ENCODE peak calls at places on chromosome 12, in four cellular contexts. S is K562, J is HepG2, W is GM12878. G is an unnamed sample.
A peak's percentile ranks its signal among the peaks of the same experiment; 100 is the strongest.

GRCh38 chr12:44159211-44159610 is 323.3 kb downstream of the TMEM117 start:
- DNase-seq in S (no peak), J (peak; percentile 14), W (no peak), G (no peak)

GRCh38 chr12:2229661-2230539 is 177.1 kb downstream of the CACNA1C start:
- DNase-seq in S (peak; percentile 21), J (no peak), W (no peak), G (no peak)

GRCh38 chr12:65868133-65868705 is 43.9 kb downstream of the HMGA2 start:
- DNase-seq in S (no peak), J (no peak), W (no peak), G (no peak)

GRCh38 chr12:93624595-93625294 is 52.3 kb downstream of the SOCS2 start:
- DNase-seq in S (peak; percentile 54), J (peak; percentile 52), W (peak; percentile 63), G (peak; percentile 94)

GRCh38 chr12:88820012-88820411 is 239.7 kb upstream of the KITLG start:
- DNase-seq in S (no peak), J (no peak), W (no peak), G (no peak)

GRCh38 chr12:104498211-104498801 is 41.6 kb downstream of the CHST11 start:
- DNase-seq in S (no peak), J (no peak), W (no peak), G (no peak)

GRCh38 chr12:11855993-11856374 is 206.5 kb downstream of the ETV6 start:
- DNase-seq in S (no peak), J (no peak), W (no peak), G (no peak)

GRCh38 chr12:47068539-47068938 is 10.9 kb upstream of the PCED1B start:
- DNase-seq in S (no peak), J (no peak), W (no peak), G (no peak)

GRCh38 chr12:119006749-119007148 is 25.4 kb downstream of the SRRM4 start:
- DNase-seq in S (no peak), J (no peak), W (no peak), G (no peak)

GRCh38 chr12:12716151-12716844 is 870 bp upstream of the CDKN1B start:
- DNase-seq in S (no peak), J (peak; percentile 63), W (no peak), G (peak; percentile 30)

GRCh38 chr12:83388551-83388950 is 701.8 kb downstream of the TMTC2 start:
- DNase-seq in S (no peak), J (no peak), W (no peak), G (no peak)

GRCh38 chr12:15356831-15357456 is 34.6 kb downstream of the PTPRO start:
- DNase-seq in S (no peak), J (no peak), W (no peak), G (no peak)

GRCh38 chr12:3076730-3077571 is at the start of gene TSPAN9:
- DNase-seq in S (peak; percentile 88), J (peak; percentile 37), W (no peak), G (peak; percentile 74)

GRCh38 chr12:3218846-3219632 is 141.9 kb downstream of the TSPAN9 start:
- DNase-seq in S (no peak), J (no peak), W (no peak), G (no peak)

GRCh38 chr12:12333980-12334709 is 15.9 kb downstream of the MANSC1 start:
- DNase-seq in S (peak; percentile 64), J (peak; percentile 53), W (peak; percentile 19), G (peak; percentile 72)

GRCh38 chr12:42483534-42483857 is 106.0 kb downstream of the PRICKLE1 start:
- DNase-seq in S (peak; percentile 55), J (no peak), W (no peak), G (no peak)

GRCh38 chr12:18141583-18141982 is 51.6 kb upstream of the RERGL start:
- DNase-seq in S (no peak), J (no peak), W (no peak), G (no peak)

GRCh38 chr12:125888921-125889320 is 823.7 kb downstream of the AACS start:
- DNase-seq in S (no peak), J (no peak), W (no peak), G (no peak)

GRCh38 chr12:57135487-57135886 is 7.2 kb downstream of the LRP1 start:
- DNase-seq in S (no peak), J (no peak), W (no peak), G (no peak)

GRCh38 chr12:68102163-68102562 is 57.4 kb downstream of the IFNG start:
- DNase-seq in S (no peak), J (no peak), W (no peak), G (no peak)

GRCh38 chr12:82663893-82664292 is 22.8 kb upstream of the TMTC2 start:
- DNase-seq in S (no peak), J (no peak), W (no peak), G (no peak)

GRCh38 chr12:109389146-109389545 is 41.4 kb downstream of the MYO1H start:
- DNase-seq in S (peak; percentile 82), J (peak; percentile 16), W (no peak), G (peak; percentile 20)

GRCh38 chr12:13817131-13817530 is 164.3 kb downstream of the GRIN2B start:
- DNase-seq in S (no peak), J (no peak), W (no peak), G (peak; percentile 6)

GRCh38 chr12:70609203-70609602 is 28.0 kb downstream of the PTPRB start:
- DNase-seq in S (no peak), J (no peak), W (no peak), G (no peak)

GRCh38 chr12:49388682-49389081 is 21.4 kb downstream of the SPATS2 start:
- DNase-seq in S (no peak), J (no peak), W (no peak), G (no peak)

DNA sequence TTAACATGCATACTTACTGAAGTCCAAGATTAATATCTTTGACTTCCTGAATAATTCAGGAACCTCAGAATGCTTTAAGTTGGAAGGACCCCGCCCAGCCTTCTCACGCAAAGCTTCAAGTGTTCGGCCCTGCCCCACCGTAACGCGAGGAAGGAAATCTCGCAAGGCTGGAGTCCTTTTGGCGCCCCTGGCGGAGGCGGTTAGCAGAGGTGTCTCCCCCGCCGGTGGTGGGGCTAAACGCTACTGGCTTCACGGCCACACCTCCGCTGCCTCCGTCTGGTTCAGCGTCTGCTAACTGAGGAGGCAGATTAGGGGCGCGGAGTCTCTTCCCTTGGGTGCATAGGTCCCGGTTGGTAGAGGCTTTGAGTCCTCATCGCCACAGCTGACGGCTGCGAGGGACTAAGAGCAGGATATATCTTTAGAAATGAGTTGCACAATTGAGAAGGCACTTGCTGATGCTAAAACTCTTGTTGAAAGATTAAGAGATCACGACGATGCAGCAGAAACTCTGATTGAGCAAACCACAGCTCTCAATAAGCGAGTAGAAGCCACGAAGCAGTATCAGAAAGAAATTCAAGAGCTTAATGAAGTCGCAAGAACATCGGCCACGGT is 21.9 kb downstream of the SPATS2 start:
- DNase-seq in S (no peak), J (no peak), W (no peak), G (no peak)
- TF ChIP-seq CEBPB in S (no peak), J (no peak), W (no peak), G (no peak)

GRCh38 chr12:52193991-52194390 is 2.2 kb upstream of the KRT80 start:
- DNase-seq in S (no peak), J (no peak), W (no peak), G (no peak)
- TF ChIP-seq USF2 in S (no peak), J (no peak), W (no peak), G (no peak)

DNA sequence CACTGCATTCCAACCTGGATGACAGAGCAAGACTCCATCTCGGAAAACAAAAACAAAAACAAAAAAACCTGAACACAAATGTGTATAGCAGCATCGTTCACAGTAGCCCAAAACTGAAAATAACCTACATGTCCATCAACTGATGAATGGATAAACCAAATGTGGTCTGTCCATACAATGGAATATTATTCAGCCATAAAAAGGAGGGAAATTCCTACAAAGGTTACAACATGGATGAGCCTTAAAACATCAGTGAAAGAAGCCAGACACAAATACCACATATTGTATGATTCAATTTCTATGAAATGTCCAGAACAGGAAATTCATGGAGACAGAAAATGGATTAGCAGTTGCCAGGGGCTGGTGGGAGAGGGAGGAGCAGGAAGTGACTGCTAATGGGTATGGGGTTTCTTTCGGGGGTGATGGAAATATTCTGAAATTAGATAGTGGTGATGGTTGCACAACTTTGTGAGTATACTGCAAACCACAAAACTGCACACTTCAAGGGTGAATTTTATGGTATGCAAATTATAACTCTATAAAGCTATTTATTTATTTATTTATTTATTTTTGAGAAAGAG is 4.0 kb downstream of the MYL2 start:
- DNase-seq in S (no peak), J (no peak), W (no peak), G (no peak)
- TF ChIP-seq JUNB in S (no peak), J (no peak), W (no peak), G (no peak)

GRCh38 chr12:127723236-127723635 is 543.7 kb upstream of the TMEM132C start:
- DNase-seq in S (no peak), J (no peak), W (no peak), G (no peak)

GRCh38 chr12:127717293-127717692 is 549.7 kb upstream of the TMEM132C start:
- DNase-seq in S (no peak), J (no peak), W (no peak), G (no peak)

GRCh38 chr12:127720334-127720733 is 546.6 kb upstream of the TMEM132C start:
- DNase-seq in S (no peak), J (no peak), W (no peak), G (no peak)

GRCh38 chr12:127726928-127727327 is 540.0 kb upstream of the TMEM132C start:
- DNase-seq in S (no peak), J (no peak), W (no peak), G (no peak)

DNA sequence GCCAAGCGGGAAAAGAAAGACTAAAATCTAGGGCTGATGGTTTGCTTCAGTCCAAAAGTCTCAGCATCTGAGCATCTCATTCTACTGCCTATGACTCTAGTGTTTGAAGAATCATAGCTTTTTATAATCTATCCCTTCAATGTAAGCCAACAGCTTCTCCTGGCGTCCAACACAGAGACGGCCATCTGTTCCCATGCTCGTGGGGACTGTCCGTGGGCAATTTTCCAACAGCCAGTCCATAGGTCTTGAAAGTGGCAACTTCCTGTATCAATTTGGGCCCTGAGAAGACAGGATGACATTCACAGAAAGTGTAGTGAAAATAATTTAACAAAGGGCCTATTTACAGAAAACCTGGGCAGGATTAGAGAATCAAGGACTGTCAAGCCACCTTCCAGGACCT is 544.3 kb upstream of the TMEM132C start:
- DNase-seq in S (no peak), J (no peak), W (no peak), G (no peak)
- TF ChIP-seq CEBPB in S (no peak), J (no peak), W (no peak), G (no peak)

GRCh38 chr12:113120670-113121370 is 14.7 kb downstream of the RASAL1 start:
- DNase-seq in S (no peak), J (no peak), W (no peak), G (no peak)
- TF ChIP-seq USF2 in S (no peak), J (no peak), W (no peak), G (peak; percentile 69)

GRCh38 chr12:6927379-6927991 is at the start of gene ATN1:
- DNase-seq in S (peak; percentile 78), J (no peak), W (no peak), G (peak; percentile 56)
- TF ChIP-seq JUNB in S (no peak), J (no peak), W (no peak), G (no peak)

GRCh38 chr12:19388131-19388549 is 51.2 kb upstream of the AEBP2 start:
- DNase-seq in S (no peak), J (no peak), W (no peak), G (no peak)
- TF ChIP-seq CEBPB in S (no peak), J (no peak), W (no peak), G (no peak)